ENCODE peak calls at places on chromosomes 2 and 18, in six cellular contexts. One of them, this sample, is unnamed.

GRCh38 chr2:197997083-197997541 is 192.7 kb downstream of the PLCL1 start:
- DNase-seq in ovary: no peak
- DNase-seq in CD4-positive, alpha-beta T cell: no peak
- DNase-seq in GM23338: no peak
- DNase-seq in PC-3: no peak
- DNase-seq in kidney: no peak
- DNase-seq in this sample: no peak

GRCh38 chr18:13240060-13240725 is 21.6 kb downstream of the LDLRAD4 start:
- DNase-seq in ovary: no peak
- DNase-seq in CD4-positive, alpha-beta T cell: no peak
- DNase-seq in GM23338: no peak
- DNase-seq in PC-3: no peak
- DNase-seq in kidney: no peak
- DNase-seq in this sample: peak

GRCh38 chr2:100988630-100989417 is 13.3 kb upstream of the RPL31 start:
- DNase-seq in ovary: no peak
- DNase-seq in CD4-positive, alpha-beta T cell: no peak
- DNase-seq in GM23338: no peak
- DNase-seq in PC-3: no peak
- DNase-seq in kidney: no peak
- DNase-seq in this sample: no peak

GRCh38 chr2:201363857-201364560 is 6.9 kb upstream of the FLACC1 start:
- DNase-seq in ovary: no peak
- DNase-seq in CD4-positive, alpha-beta T cell: no peak
- DNase-seq in GM23338: peak
- DNase-seq in PC-3: peak
- DNase-seq in kidney: no peak
- DNase-seq in this sample: no peak

GRCh38 chr18:55779711-55780590 is 192.0 kb upstream of the TCF4 start:
- DNase-seq in ovary: peak
- DNase-seq in CD4-positive, alpha-beta T cell: no peak
- DNase-seq in GM23338: peak
- DNase-seq in PC-3: no peak
- DNase-seq in kidney: peak
- DNase-seq in this sample: peak

GRCh38 chr2:152513681-152514080 is 178.7 kb downstream of the FMNL2 start:
- DNase-seq in ovary: no peak
- DNase-seq in CD4-positive, alpha-beta T cell: no peak
- DNase-seq in GM23338: no peak
- DNase-seq in PC-3: peak
- DNase-seq in kidney: no peak
- DNase-seq in this sample: no peak

GRCh38 chr2:32192418-32192817 is 26.8 kb downstream of the SLC30A6 start:
- DNase-seq in ovary: no peak
- DNase-seq in CD4-positive, alpha-beta T cell: no peak
- DNase-seq in GM23338: no peak
- DNase-seq in PC-3: no peak
- DNase-seq in kidney: no peak
- DNase-seq in this sample: no peak

GRCh38 chr18:45197526-45197970 is 417.7 kb upstream of the SLC14A2 start:
- DNase-seq in ovary: no peak
- DNase-seq in CD4-positive, alpha-beta T cell: no peak
- DNase-seq in GM23338: peak
- DNase-seq in PC-3: peak
- DNase-seq in kidney: no peak
- DNase-seq in this sample: no peak

GRCh38 chr2:127605691-127606277 is 40.2 kb upstream of the GPR17 start:
- DNase-seq in ovary: no peak
- DNase-seq in CD4-positive, alpha-beta T cell: peak
- DNase-seq in GM23338: no peak
- DNase-seq in PC-3: no peak
- DNase-seq in kidney: no peak
- DNase-seq in this sample: peak

GRCh38 chr2:130728549-130729310 is at the start of gene GPR148:
- DNase-seq in ovary: no peak
- DNase-seq in CD4-positive, alpha-beta T cell: no peak
- DNase-seq in GM23338: no peak
- DNase-seq in PC-3: no peak
- DNase-seq in kidney: no peak
- DNase-seq in this sample: no peak

GRCh38 chr2:15180379-15180778 is 380.8 kb downstream of the NBAS start:
- DNase-seq in ovary: no peak
- DNase-seq in CD4-positive, alpha-beta T cell: no peak
- DNase-seq in GM23338: no peak
- DNase-seq in PC-3: no peak
- DNase-seq in kidney: no peak
- DNase-seq in this sample: no peak

GRCh38 chr18:45793295-45793965 is 32.0 kb upstream of the SIGLEC15 start:
- DNase-seq in ovary: no peak
- DNase-seq in CD4-positive, alpha-beta T cell: no peak
- DNase-seq in GM23338: peak
- DNase-seq in PC-3: peak
- DNase-seq in kidney: no peak
- DNase-seq in this sample: no peak

GRCh38 chr18:31206787-31207381 is 44.2 kb upstream of the DSC1 start:
- DNase-seq in ovary: no peak
- DNase-seq in CD4-positive, alpha-beta T cell: no peak
- DNase-seq in GM23338: peak
- DNase-seq in PC-3: peak
- DNase-seq in kidney: peak
- DNase-seq in this sample: peak

GRCh38 chr2:223674998-223675609 is 72.9 kb upstream of the SCG2 start:
- DNase-seq in ovary: no peak
- DNase-seq in CD4-positive, alpha-beta T cell: no peak
- DNase-seq in GM23338: no peak
- DNase-seq in PC-3: peak
- DNase-seq in kidney: no peak
- DNase-seq in this sample: no peak

GRCh38 chr2:99949963-99950362 is 192.4 kb downstream of the AFF3 start:
- DNase-seq in ovary: no peak
- DNase-seq in CD4-positive, alpha-beta T cell: no peak
- DNase-seq in GM23338: no peak
- DNase-seq in PC-3: no peak
- DNase-seq in kidney: no peak
- DNase-seq in this sample: no peak

GRCh38 chr2:179875864-179876263 is 14.5 kb upstream of the ZNF385B start:
- DNase-seq in ovary: no peak
- DNase-seq in CD4-positive, alpha-beta T cell: no peak
- DNase-seq in GM23338: no peak
- DNase-seq in PC-3: no peak
- DNase-seq in kidney: no peak
- DNase-seq in this sample: no peak

GRCh38 chr2:31319391-31320175 is 85.6 kb downstream of the EHD3 start:
- DNase-seq in ovary: no peak
- DNase-seq in CD4-positive, alpha-beta T cell: no peak
- DNase-seq in GM23338: no peak
- DNase-seq in PC-3: no peak
- DNase-seq in kidney: no peak
- DNase-seq in this sample: peak

GRCh38 chr2:102438578-102438977 is 15.6 kb downstream of the IL18RAP start:
- DNase-seq in ovary: no peak
- DNase-seq in CD4-positive, alpha-beta T cell: no peak
- DNase-seq in GM23338: no peak
- DNase-seq in PC-3: no peak
- DNase-seq in kidney: no peak
- DNase-seq in this sample: no peak

GRCh38 chr2:43222472-43223146 is 3.8 kb downstream of the ZFP36L2 start:
- DNase-seq in ovary: no peak
- DNase-seq in CD4-positive, alpha-beta T cell: no peak
- DNase-seq in GM23338: no peak
- DNase-seq in PC-3: peak
- DNase-seq in kidney: no peak
- DNase-seq in this sample: peak

GRCh38 chr2:36568533-36569246 is 29.3 kb downstream of the FEZ2 start:
- DNase-seq in ovary: no peak
- DNase-seq in CD4-positive, alpha-beta T cell: no peak
- DNase-seq in GM23338: peak
- DNase-seq in PC-3: peak
- DNase-seq in kidney: no peak
- DNase-seq in this sample: no peak

DNA sequence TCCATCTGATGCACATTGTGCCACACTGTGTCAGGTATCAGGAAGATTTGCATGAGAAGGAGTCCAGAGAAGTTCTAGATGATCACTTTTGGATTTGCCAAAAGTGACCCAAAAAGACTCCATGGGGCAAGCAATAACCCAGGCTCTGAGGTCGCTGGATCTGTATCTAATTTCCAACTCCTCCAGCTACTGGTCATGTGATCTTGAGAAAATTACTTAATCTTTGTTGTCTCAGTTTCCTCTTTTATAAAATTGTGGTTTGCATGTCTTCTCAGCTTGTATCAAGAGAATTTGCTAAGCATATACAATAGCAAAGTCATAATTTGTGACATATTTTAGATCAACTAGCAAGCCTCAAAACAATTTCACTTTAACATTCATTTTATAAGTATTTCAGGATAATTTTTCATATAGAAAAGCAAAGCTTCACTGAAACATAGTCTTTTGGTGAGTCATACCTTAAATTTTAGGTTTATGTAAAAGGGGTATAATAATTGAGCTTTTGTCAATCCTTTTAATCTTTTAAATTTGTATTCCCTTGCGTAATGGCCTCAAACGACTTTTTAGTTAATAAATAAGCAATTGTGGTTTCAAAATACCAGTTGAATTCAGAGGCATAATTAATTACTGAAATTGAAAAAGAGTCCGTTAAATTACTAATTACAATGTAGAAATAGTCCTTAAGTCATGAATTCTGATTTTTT is 61.2 kb upstream of the ITGA4 start:
- DNase-seq in ovary: no peak
- DNase-seq in CD4-positive, alpha-beta T cell: no peak
- DNase-seq in GM23338: no peak
- DNase-seq in PC-3: no peak
- DNase-seq in kidney: no peak
- DNase-seq in this sample: no peak
- H3K27ac ChIP-seq in ovary: no peak
- H3K27ac ChIP-seq in CD4-positive, alpha-beta T cell: no peak
- H3K27ac ChIP-seq in GM23338: no peak
- H3K27ac ChIP-seq in PC-3: no peak
- H3K27ac ChIP-seq in kidney: no peak
- H3K27ac ChIP-seq in this sample: no peak

GRCh38 chr2:167191588-167191987 is 303.3 kb downstream of the XIRP2 start:
- DNase-seq in ovary: no peak
- DNase-seq in CD4-positive, alpha-beta T cell: no peak
- DNase-seq in GM23338: no peak
- DNase-seq in PC-3: peak
- DNase-seq in kidney: no peak
- DNase-seq in this sample: no peak

GRCh38 chr2:167188596-167188967 is 300.3 kb downstream of the XIRP2 start:
- DNase-seq in ovary: no peak
- DNase-seq in CD4-positive, alpha-beta T cell: no peak
- DNase-seq in GM23338: no peak
- DNase-seq in PC-3: no peak
- DNase-seq in kidney: no peak
- DNase-seq in this sample: no peak

GRCh38 chr2:167192833-167193232 is 304.6 kb downstream of the XIRP2 start:
- DNase-seq in ovary: no peak
- DNase-seq in CD4-positive, alpha-beta T cell: no peak
- DNase-seq in GM23338: no peak
- DNase-seq in PC-3: peak
- DNase-seq in kidney: no peak
- DNase-seq in this sample: no peak

GRCh38 chr2:167187910-167188595 is 299.8 kb downstream of the XIRP2 start:
- DNase-seq in ovary: no peak
- DNase-seq in CD4-positive, alpha-beta T cell: no peak
- DNase-seq in GM23338: no peak
- DNase-seq in PC-3: no peak
- DNase-seq in kidney: no peak
- DNase-seq in this sample: no peak

GRCh38 chr2:167190053-167190452 is 301.8 kb downstream of the XIRP2 start:
- DNase-seq in ovary: no peak
- DNase-seq in CD4-positive, alpha-beta T cell: no peak
- DNase-seq in GM23338: no peak
- DNase-seq in PC-3: peak
- DNase-seq in kidney: no peak
- DNase-seq in this sample: no peak
- TF ChIP-seq CTCF in ovary: no peak
- TF ChIP-seq CTCF in CD4-positive, alpha-beta T cell: no peak
- TF ChIP-seq CTCF in GM23338: no peak
- TF ChIP-seq CTCF in PC-3: no peak
- TF ChIP-seq CTCF in kidney: no peak
- TF ChIP-seq CTCF in this sample: no peak

GRCh38 chr2:203800783-203801182 is 66.8 kb upstream of the CTLA4 start:
- DNase-seq in ovary: no peak
- DNase-seq in CD4-positive, alpha-beta T cell: no peak
- DNase-seq in GM23338: no peak
- DNase-seq in PC-3: no peak
- DNase-seq in kidney: no peak
- DNase-seq in this sample: no peak

GRCh38 chr2:203804070-203804469 is 63.5 kb upstream of the CTLA4 start:
- DNase-seq in ovary: no peak
- DNase-seq in CD4-positive, alpha-beta T cell: no peak
- DNase-seq in GM23338: no peak
- DNase-seq in PC-3: no peak
- DNase-seq in kidney: no peak
- DNase-seq in this sample: no peak

GRCh38 chr2:203804766-203805484 is 62.6 kb upstream of the CTLA4 start:
- DNase-seq in ovary: no peak
- DNase-seq in CD4-positive, alpha-beta T cell: no peak
- DNase-seq in GM23338: no peak
- DNase-seq in PC-3: no peak
- DNase-seq in kidney: no peak
- DNase-seq in this sample: no peak

GRCh38 chr2:203803046-203803429 is 64.5 kb upstream of the CTLA4 start:
- DNase-seq in ovary: no peak
- DNase-seq in CD4-positive, alpha-beta T cell: no peak
- DNase-seq in GM23338: no peak
- DNase-seq in PC-3: no peak
- DNase-seq in kidney: no peak
- DNase-seq in this sample: no peak

GRCh38 chr2:203802277-203803045 is 65.1 kb upstream of the CTLA4 start:
- DNase-seq in ovary: no peak
- DNase-seq in CD4-positive, alpha-beta T cell: no peak
- DNase-seq in GM23338: no peak
- DNase-seq in PC-3: no peak
- DNase-seq in kidney: no peak
- DNase-seq in this sample: no peak
- H3K27ac ChIP-seq in ovary: no peak
- H3K27ac ChIP-seq in CD4-positive, alpha-beta T cell: no peak
- H3K27ac ChIP-seq in GM23338: no peak
- H3K27ac ChIP-seq in PC-3: no peak
- H3K27ac ChIP-seq in kidney: no peak
- H3K27ac ChIP-seq in this sample: no peak

GRCh38 chr2:7571701-7572100 is 654.5 kb downstream of the RNF144A start:
- DNase-seq in ovary: no peak
- DNase-seq in CD4-positive, alpha-beta T cell: no peak
- DNase-seq in GM23338: no peak
- DNase-seq in PC-3: no peak
- DNase-seq in kidney: no peak
- DNase-seq in this sample: no peak

GRCh38 chr2:7570247-7570646 is 653.0 kb downstream of the RNF144A start:
- DNase-seq in ovary: no peak
- DNase-seq in CD4-positive, alpha-beta T cell: no peak
- DNase-seq in GM23338: no peak
- DNase-seq in PC-3: no peak
- DNase-seq in kidney: no peak
- DNase-seq in this sample: no peak

GRCh38 chr2:7566382-7566881 is 649.2 kb downstream of the RNF144A start:
- DNase-seq in ovary: no peak
- DNase-seq in CD4-positive, alpha-beta T cell: no peak
- DNase-seq in GM23338: no peak
- DNase-seq in PC-3: peak
- DNase-seq in kidney: no peak
- DNase-seq in this sample: no peak

GRCh38 chr2:7572460-7572859 is 655.2 kb downstream of the RNF144A start:
- DNase-seq in ovary: no peak
- DNase-seq in CD4-positive, alpha-beta T cell: no peak
- DNase-seq in GM23338: peak
- DNase-seq in PC-3: no peak
- DNase-seq in kidney: no peak
- DNase-seq in this sample: no peak

GRCh38 chr2:7567646-7568045 is 650.4 kb downstream of the RNF144A start:
- DNase-seq in ovary: no peak
- DNase-seq in CD4-positive, alpha-beta T cell: peak
- DNase-seq in GM23338: peak
- DNase-seq in PC-3: no peak
- DNase-seq in kidney: no peak
- DNase-seq in this sample: no peak
- TF ChIP-seq CTCF in ovary: no peak
- TF ChIP-seq CTCF in CD4-positive, alpha-beta T cell: peak
- TF ChIP-seq CTCF in GM23338: peak
- TF ChIP-seq CTCF in PC-3: no peak
- TF ChIP-seq CTCF in kidney: no peak
- TF ChIP-seq CTCF in this sample: no peak